ENCODE peak calls at places on chromosomes 13 and 19, in eight cellular contexts. P, D, A, C, W, K, V and I are unnamed samples.

GRCh38 chr13:46113596-46113995 is 8.8 kb upstream of the CPB2 start:
- DNase-seq in V (no peak), W (no peak), K (no peak), A (no peak), D (no peak), C (no peak), P (no peak), I (no peak)

GRCh38 chr13:106796280-106797047 is 228.5 kb upstream of the ARGLU1 start:
- DNase-seq in A (no peak), W (no peak), K (no peak), D (peak; percentile 16), V (no peak), P (no peak), C (no peak), I (no peak)

GRCh38 chr13:74661851-74662250 is 527.6 kb upstream of the KLF12 start:
- DNase-seq in P (no peak), C (peak; percentile 39), K (no peak), W (no peak), D (no peak), A (no peak), V (no peak), I (no peak)

GRCh38 chr13:99923877-99924582 is 47.5 kb downstream of the ZIC5 start:
- DNase-seq in V (no peak), K (no peak), P (no peak), W (no peak), A (no peak), D (no peak), C (no peak), I (no peak)

GRCh38 chr19:2532252-2533071 is 56.5 kb downstream of the GADD45B start:
- DNase-seq in A (no peak), K (no peak), W (no peak), D (peak; percentile 90), C (peak; percentile 53), P (no peak), V (no peak), I (no peak)

GRCh38 chr13:46866150-46866549 is 30.7 kb downstream of the HTR2A start:
- DNase-seq in P (no peak), W (peak; percentile 33), A (peak; percentile 13), D (no peak), V (no peak), C (peak; percentile 33), K (peak; percentile 85), I (peak; percentile 31)

GRCh38 chr19:45472557-45473365 is 5.0 kb downstream of the FOSB start:
- DNase-seq in V (no peak), P (no peak), C (no peak), D (no peak), W (no peak), A (no peak), K (no peak), I (no peak)

GRCh38 chr19:38693380-38694223 is 46.2 kb downstream of the ACTN4 start:
- DNase-seq in K (no peak), W (no peak), P (no peak), V (no peak), D (peak; percentile 85), A (peak; percentile 60), C (no peak), I (peak; percentile 97)

GRCh38 chr19:11323601-11324078 is 15.8 kb downstream of the RAB3D start:
- DNase-seq in K (no peak), V (no peak), D (no peak), P (no peak), A (no peak), W (no peak), C (no peak), I (no peak)

GRCh38 chr19:55206664-55207500 is 2.4 kb downstream of the PTPRH start:
- DNase-seq in P (peak; percentile 32), K (peak; percentile 72), A (peak; percentile 31), C (peak; percentile 67), V (no peak), D (peak; percentile 76), W (peak; percentile 91), I (peak; percentile 97)

GRCh38 chr19:1855040-1855827 is 7.0 kb upstream of the REXO1 start:
- DNase-seq in A (no peak), P (peak; percentile 85), K (peak; percentile 87), V (no peak), W (peak; percentile 95), C (peak; percentile 57), D (peak; percentile 84), I (peak; percentile 62)

DNA sequence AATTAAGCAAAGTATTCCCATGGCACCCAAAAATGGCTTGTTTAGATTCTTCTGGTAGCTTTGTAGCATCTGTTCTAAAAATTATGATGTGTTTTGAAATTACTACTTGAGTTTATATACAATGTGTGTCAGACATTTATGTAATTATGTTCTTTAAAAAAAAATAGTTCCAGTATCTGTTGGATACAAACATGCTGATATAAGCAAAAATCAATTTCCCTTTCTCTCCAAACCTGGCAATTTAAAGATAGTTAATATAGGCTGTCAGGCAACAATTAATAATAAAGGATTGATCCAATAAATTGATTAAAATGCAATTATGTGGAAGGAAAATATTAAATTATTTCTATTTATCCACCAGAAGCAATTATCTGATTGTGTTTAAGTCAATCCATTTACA is 41.7 kb downstream of the OXGR1 start:
- DNase-seq in V (no peak), K (no peak), W (no peak), P (no peak), C (no peak), A (no peak), D (no peak), I (no peak)
- TF ChIP-seq CTCF in V (no peak), K (no peak), W (no peak), P (no peak), C (no peak), A (no peak), D (no peak), I (no peak)

DNA sequence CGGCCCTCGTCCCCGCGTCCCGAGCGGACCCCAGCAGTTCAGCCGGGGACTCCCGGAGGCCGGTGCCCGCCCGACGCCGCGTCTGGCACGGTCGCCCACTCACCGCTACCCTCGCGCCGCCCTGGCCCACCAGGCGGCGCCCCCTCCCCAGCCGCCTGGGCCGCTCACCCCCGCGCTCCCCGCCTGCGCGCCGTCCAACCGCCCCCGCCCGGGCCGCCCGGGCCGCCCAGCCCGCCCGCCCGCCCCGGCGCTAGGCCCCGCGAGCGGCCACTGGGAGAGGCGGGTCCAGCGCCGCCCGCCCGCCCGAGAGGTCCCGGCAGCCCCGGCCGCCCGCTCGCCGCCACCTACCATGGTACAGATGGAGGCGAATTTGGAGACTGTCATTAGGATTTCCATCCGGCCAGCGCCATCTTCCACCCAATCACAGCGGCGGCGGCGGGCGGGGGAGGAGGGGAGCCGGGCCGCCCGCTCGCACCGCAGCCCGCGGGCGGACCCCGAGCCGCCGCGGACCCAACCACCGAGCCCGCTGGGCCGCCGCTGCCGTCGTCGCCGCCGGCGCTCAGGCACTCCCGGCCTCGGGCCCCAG is at the start of gene USP12:
- DNase-seq in P (no peak), C (no peak), A (peak; percentile 59), V (peak; percentile 15), K (no peak), W (no peak), D (peak; percentile 39), I (peak; percentile 54)
- TF ChIP-seq CTCF in P (peak; percentile 23), C (no peak), A (peak; percentile 43), V (no peak), K (no peak), W (no peak), D (no peak), I (no peak)

DNA sequence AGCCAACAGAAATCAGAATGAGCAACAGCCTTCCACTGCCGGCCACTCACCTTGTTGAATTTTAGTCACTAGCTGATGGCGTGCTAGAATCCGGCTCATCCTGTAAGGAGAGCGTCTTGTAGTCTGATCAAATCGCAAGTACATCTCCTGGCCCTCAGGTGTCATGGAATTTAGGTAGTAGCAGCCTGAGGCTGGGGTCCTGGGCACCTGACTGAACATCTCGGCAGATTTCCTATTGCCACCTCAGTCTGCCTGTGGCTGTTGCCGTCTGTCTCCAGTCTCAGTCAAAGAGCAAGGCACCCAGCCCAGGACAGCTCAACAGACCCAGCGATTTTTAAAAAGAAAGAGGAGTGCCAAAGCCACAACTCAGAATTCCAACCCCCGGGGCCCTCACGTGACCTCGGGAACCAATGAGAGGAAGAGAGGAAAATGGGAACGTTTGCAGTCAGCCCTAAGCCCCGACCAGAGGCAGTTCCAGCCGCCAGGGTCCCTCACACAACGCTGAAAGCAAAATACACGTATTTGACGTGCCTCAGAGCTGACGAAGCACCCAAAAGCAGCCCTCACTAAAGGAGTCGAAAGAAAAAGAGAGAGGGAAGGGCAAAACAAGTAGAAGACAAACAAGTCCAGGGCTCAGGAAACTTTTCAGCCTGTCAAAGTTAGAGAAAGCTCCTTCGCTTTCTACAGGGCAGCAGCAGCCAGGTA is at the start of gene STARD13:
- DNase-seq in A (peak; percentile 74), K (peak; percentile 95), W (peak; percentile 97), P (peak; percentile 83), V (peak; percentile 93), D (peak; percentile 98), C (peak; percentile 92), I (peak; percentile 88)
- TF ChIP-seq CTCF in A (peak; percentile 41), K (peak; percentile 12), W (peak; percentile 10), P (no peak), V (peak; percentile 42), D (peak; percentile 29), C (peak; percentile 60), I (no peak)

GRCh38 chr19:9782282-9782681 is 13.7 kb upstream of the ZNF846 start:
- DNase-seq in W (no peak), C (no peak), A (no peak), K (no peak), P (no peak), D (no peak), V (no peak), I (no peak)

GRCh38 chr19:9789066-9789465 is 20.5 kb upstream of the ZNF846 start:
- DNase-seq in A (no peak), V (no peak), C (no peak), K (no peak), W (no peak), P (no peak), D (no peak), I (no peak)

GRCh38 chr19:9786342-9786741 is 17.8 kb upstream of the ZNF846 start:
- DNase-seq in K (peak; percentile 38), D (no peak), V (no peak), C (no peak), A (no peak), P (no peak), W (peak; percentile 31), I (no peak)

GRCh38 chr19:9786819-9787218 is 18.3 kb upstream of the ZNF846 start:
- DNase-seq in D (no peak), P (no peak), V (no peak), C (no peak), A (no peak), W (no peak), K (no peak), I (no peak)

DNA sequence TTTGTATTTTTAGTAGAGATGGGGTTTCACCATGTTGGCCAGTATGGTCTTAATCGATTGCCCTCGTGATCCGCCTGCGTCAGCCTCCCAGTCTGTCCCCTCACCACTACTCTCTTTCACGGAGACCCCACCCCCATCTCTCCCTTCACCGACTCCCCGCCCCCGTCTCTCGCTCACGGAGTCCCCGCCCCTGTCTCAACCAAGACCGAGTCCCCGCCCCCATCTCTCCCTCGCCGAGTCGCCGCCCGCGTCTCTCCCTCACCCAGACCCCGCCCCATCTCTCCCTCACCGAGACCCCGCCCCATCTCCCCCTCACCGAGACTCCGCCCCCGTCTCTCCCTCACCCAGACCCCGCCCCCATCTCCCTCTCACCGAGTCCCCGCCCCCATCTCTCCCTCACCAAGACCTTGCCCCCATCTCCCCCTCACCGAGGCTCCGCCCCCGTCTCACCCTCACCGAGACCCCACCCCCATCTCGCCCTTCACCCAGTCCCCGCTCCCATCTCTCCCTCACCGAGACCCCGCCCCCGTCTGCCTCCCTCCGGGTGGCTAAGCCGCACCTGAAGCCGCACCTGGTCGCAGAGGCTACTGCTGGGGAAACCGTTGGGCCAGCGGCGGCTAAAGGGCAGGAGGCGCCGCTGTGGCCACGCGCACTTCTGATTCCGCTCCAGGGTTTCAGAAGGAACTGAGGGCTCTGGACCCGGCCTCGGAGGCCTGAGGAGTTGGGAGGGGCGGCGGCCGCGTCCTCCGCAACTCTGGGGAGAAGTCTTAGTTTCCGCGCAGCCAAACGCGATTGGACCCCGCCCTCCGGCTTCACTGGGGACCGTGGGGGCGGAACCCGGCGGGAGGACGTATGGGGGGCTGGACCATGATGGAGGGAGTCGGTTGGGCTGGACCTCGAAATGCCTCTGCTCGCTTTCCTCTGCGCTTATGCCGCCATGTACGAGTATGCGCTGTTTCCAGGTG is 17.1 kb upstream of the ZNF846 start:
- DNase-seq in V (peak; percentile 98), A (peak; percentile 96), C (peak; percentile 52), P (peak; percentile 98), W (peak; percentile 100), K (peak; percentile 99), D (peak; percentile 92), I (peak; percentile 96)
- TF ChIP-seq CTCF in V (no peak), A (no peak), C (no peak), P (no peak), W (no peak), K (no peak), D (no peak), I (no peak)